ENCODE peak calls at places on chromosomes 16 and 17, in eight cellular contexts. W is effector memory CD4-positive, alpha-beta T cell; I is stomach; B is NT2/D1; C is heart left ventricle; X is fibroblast of lung; R is K562; D is PC-3. S is an unnamed sample.
A peak's percentile ranks its signal among the peaks of the same experiment; 100 is the strongest.

GRCh38 chr17:66331038-66331816 is 28.8 kb downstream of the PRKCA start:
- DNase-seq in W (no peak), I (no peak), B (no peak), C (no peak), X (no peak), R (peak; percentile 23), D (no peak), S (no peak)

GRCh38 chr17:29723283-29724047 is 100.8 kb upstream of the CORO6 start:
- DNase-seq in W (no peak), I (no peak), B (no peak), C (no peak), X (no peak), R (no peak), D (no peak), S (no peak)

GRCh38 chr17:50212121-50212843 is 10.9 kb upstream of the COL1A1 start:
- DNase-seq in W (no peak), I (no peak), B (no peak), C (no peak), X (peak; percentile 84), R (peak; percentile 74), D (no peak), S (no peak)

GRCh38 chr17:68302066-68302564 is 10.8 kb downstream of the ARSG start:
- DNase-seq in W (no peak), I (no peak), B (no peak), C (no peak), X (peak; percentile 59), R (no peak), D (no peak), S (no peak)

GRCh38 chr17:48954300-48954755 is 9.7 kb upstream of the SNF8 start:
- DNase-seq in W (no peak), I (no peak), B (peak; percentile 33), C (no peak), X (peak; percentile 46), R (peak; percentile 55), D (peak; percentile 81), S (peak; percentile 59)

GRCh38 chr17:35171834-35172233 is 22.4 kb downstream of the SLC35G3 start:
- DNase-seq in W (no peak), I (no peak), B (no peak), C (no peak), X (no peak), R (no peak), D (peak; percentile 33), S (no peak)

GRCh38 chr17:78764871-78765270 is 17.2 kb downstream of the CYTH1 start:
- DNase-seq in W (no peak), I (no peak), B (no peak), C (no peak), X (no peak), R (no peak), D (no peak), S (no peak)

GRCh38 chr16:2042171-2042570 is 5.5 kb downstream of the NTHL1 start:
- DNase-seq in W (no peak), I (peak; percentile 82), B (no peak), C (peak; percentile 82), X (no peak), R (no peak), D (no peak), S (no peak)

GRCh38 chr16:66416136-66416535 is 11.0 kb upstream of the BEAN1 start:
- DNase-seq in W (no peak), I (no peak), B (no peak), C (no peak), X (no peak), R (no peak), D (peak; percentile 7), S (no peak)

GRCh38 chr16:69741951-69742904 is 12.5 kb downstream of the NOB1 start:
- DNase-seq in W (no peak), I (peak; percentile 90), B (no peak), C (peak; percentile 87), X (peak; percentile 21), R (no peak), D (peak; percentile 37), S (peak; percentile 74)

GRCh38 chr17:27994586-27994985 is 47.9 kb upstream of the NLK start:
- DNase-seq in W (no peak), I (no peak), B (no peak), C (no peak), X (no peak), R (no peak), D (no peak), S (no peak)

GRCh38 chr16:53888222-53888621 is 184.3 kb downstream of the FTO start:
- DNase-seq in W (no peak), I (no peak), B (no peak), C (no peak), X (no peak), R (no peak), D (no peak), S (no peak)

GRCh38 chr16:278863-279366 is 1.5 kb upstream of the ARHGDIG start:
- DNase-seq in W (peak; percentile 32), I (peak; percentile 87), B (no peak), C (no peak), X (peak; percentile 51), R (no peak), D (peak; percentile 59), S (peak; percentile 34)

GRCh38 chr17:76953926-76954325 is 85.7 kb downstream of the MGAT5B start:
- DNase-seq in W (no peak), I (no peak), B (no peak), C (peak; percentile 32), X (no peak), R (no peak), D (peak; percentile 28), S (no peak)

GRCh38 chr17:83089322-83090156 is 10.1 kb downstream of the METRNL start:
- DNase-seq in W (no peak), I (peak; percentile 53), B (no peak), C (no peak), X (no peak), R (peak; percentile 33), D (peak; percentile 56), S (no peak)

GRCh38 chr16:49766280-49766679 is 89.6 kb downstream of the ZNF423 start:
- DNase-seq in W (no peak), I (no peak), B (no peak), C (no peak), X (no peak), R (no peak), D (no peak), S (no peak)

GRCh38 chr16:76583466-76583865 is 306.3 kb downstream of the CNTNAP4 start:
- DNase-seq in W (no peak), I (no peak), B (no peak), C (no peak), X (no peak), R (no peak), D (peak; percentile 5), S (peak; percentile 87)

DNA sequence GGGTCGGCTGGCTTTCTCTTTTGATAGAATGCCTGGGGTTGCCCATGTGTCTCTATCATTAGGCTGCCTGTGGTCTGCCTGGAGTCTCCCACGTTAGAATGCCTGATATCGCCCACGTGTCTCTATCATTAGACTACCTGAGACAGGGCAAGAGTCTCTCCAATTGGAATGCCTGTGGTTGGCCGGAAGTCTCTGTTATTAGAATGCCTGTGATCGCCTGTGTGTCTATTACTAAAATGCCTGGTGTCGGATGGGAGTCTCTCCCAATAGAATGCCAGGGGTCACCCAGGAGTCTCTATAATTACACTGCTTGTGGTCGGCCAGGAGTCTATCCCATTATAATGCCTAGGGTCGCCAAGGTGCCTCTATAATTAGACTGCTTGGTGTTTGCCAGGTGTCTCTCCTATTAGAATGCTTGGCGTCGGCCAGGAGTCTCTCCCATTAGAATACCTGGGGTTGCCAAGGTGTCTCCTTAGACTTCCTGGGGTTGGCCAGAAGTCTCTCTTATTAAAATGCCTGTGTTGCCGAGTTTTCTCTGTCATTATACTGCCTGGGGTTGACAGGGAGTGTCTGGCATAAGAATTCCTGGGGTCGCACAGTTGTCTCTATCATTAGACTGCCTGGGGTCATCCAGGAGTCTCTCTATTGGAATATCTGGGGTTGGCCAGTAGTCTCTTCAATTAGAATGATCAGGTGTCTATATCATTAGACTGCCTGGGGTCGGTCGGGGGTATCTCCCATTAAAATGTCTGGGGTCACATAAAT is 2272.8 kb downstream of the TP53TG3F start:
- DNase-seq in W (no peak), I (no peak), B (no peak), C (no peak), X (no peak), R (no peak), D (no peak), S (no peak)
- H3K9me3 ChIP-seq in W (peaks cover 27% of the 10 kb centered on the region), I (no peaks in the 10 kb centered on the region), B (peaks cover 9% of the 10 kb centered on the region), C (no peaks in the 10 kb centered on the region), X (no peaks in the 10 kb centered on the region), R (no peaks in the 10 kb centered on the region), D (no peaks in the 10 kb centered on the region), S (no peaks in the 10 kb centered on the region)

GRCh38 chr16:30558789-30559377 is 709 bp upstream of the ZNF764 start:
- DNase-seq in W (no peak), I (no peak), B (no peak), C (no peak), X (no peak), R (no peak), D (no peak), S (peak; percentile 24)
- H3K4me3 ChIP-seq in W (no peak overlapping the region), I (peak overlapping the region; percentile 84), B (no peak overlapping the region), C (peak overlapping the region; percentile 98), X (peak overlapping the region; percentile 41), R (peak overlapping the region; percentile 66), D (peak overlapping the region; percentile 92), S (peak overlapping the region; percentile 85)

GRCh38 chr17:56929362-56929969 is 15.6 kb upstream of the TRIM25 start:
- DNase-seq in W (no peak), I (no peak), B (no peak), C (no peak), X (no peak), R (no peak), D (peak; percentile 42), S (no peak)

GRCh38 chr17:56926704-56927103 is 12.9 kb upstream of the TRIM25 start:
- DNase-seq in W (no peak), I (no peak), B (no peak), C (no peak), X (no peak), R (no peak), D (peak; percentile 14), S (no peak)

GRCh38 chr17:56925088-56925487 is 11.2 kb upstream of the TRIM25 start:
- DNase-seq in W (no peak), I (no peak), B (no peak), C (no peak), X (no peak), R (no peak), D (no peak), S (no peak)

GRCh38 chr17:56928586-56928985 is 14.7 kb upstream of the TRIM25 start:
- DNase-seq in W (no peak), I (no peak), B (no peak), C (no peak), X (no peak), R (no peak), D (no peak), S (no peak)

DNA sequence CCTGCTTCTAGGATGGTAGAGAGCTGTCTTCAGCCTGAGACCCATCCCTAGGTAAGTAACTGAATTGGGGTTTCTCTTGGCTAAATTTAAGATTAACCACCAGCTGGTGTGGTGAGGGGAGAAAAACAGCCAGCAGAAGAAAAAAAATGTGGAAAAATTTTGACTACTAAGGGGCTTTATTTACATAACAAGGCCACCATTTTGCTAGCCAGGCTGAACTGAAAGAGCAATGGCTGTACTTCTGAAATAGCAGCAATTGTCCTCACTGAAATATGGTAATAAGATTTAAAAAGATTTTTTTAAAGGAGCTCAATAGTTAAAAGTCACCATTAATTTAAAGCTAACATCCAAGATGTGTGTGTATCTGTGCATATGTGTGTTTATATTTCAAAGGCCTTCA is 12.4 kb upstream of the TRIM25 start:
- DNase-seq in W (no peak), I (no peak), B (no peak), C (no peak), X (no peak), R (no peak), D (no peak), S (no peak)
- H3K9me3 ChIP-seq in W (no peaks in the 10 kb centered on the region), I (no peaks in the 10 kb centered on the region), B (peaks cover 41% of the 10 kb centered on the region), C (peaks cover 15% of the 10 kb centered on the region), X (no peaks in the 10 kb centered on the region), R (no peaks in the 10 kb centered on the region), D (peaks cover 27% of the 10 kb centered on the region), S (peaks cover 3% of the 10 kb centered on the region)

GRCh38 chr16:68285683-68286082 is 21.4 kb downstream of the SLC7A6 start:
- DNase-seq in W (no peak), I (no peak), B (no peak), C (no peak), X (no peak), R (no peak), D (no peak), S (no peak)
- H3K4me3 ChIP-seq in W (peak overlapping the region; percentile 36), I (no peak overlapping the region), B (no peak overlapping the region), C (no peak overlapping the region), X (no peak overlapping the region), R (no peak overlapping the region), D (no peak overlapping the region), S (no peak overlapping the region)